ENCODE peak calls at places on chromosome 9, in six cellular contexts. H is OCI-LY7; J is LNCaP clone FGC; Z is anterior cingulate cortex; S is C1 segment of cervical spinal cord; F is stimulated activated CD4-positive, alpha-beta T cell treated with anti-CD3 and anti-CD28 coated beads, Interleukin-15, amount 100 ng/mL, for 1 hour. K is an unnamed sample.

GRCh38 chr9:137550958-137551655 is 572 bp upstream of the MRPL41 start:
- DNase-seq in Z (no peak), F (no peak), S (no peak), H (no peak), J (no peak), K (peak)

GRCh38 chr9:3963266-3964019 is 336.4 kb downstream of the GLIS3 start:
- DNase-seq in H (no peak), F (no peak), J (no peak), Z (no peak), S (no peak), K (no peak)

GRCh38 chr9:124831642-124832364 is 21.5 kb upstream of the WDR38 start:
- DNase-seq in H (no peak), F (no peak), S (no peak), J (no peak), Z (no peak), K (no peak)

GRCh38 chr9:134420281-134420835 is 94.1 kb downstream of the RXRA start:
- DNase-seq in Z (no peak), H (no peak), J (no peak), S (no peak), F (no peak), K (no peak)

GRCh38 chr9:12774861-12775367 is at the start of gene LURAP1L:
- DNase-seq in F (no peak), Z (peak), J (no peak), H (no peak), S (peak), K (no peak)

GRCh38 chr9:126418608-126419007 is 92.0 kb downstream of the MVB12B start:
- DNase-seq in S (no peak), H (no peak), J (no peak), F (no peak), Z (no peak), K (no peak)

GRCh38 chr9:12740845-12741244 is 34.0 kb upstream of the LURAP1L start:
- DNase-seq in S (no peak), Z (no peak), J (no peak), H (no peak), F (no peak), K (no peak)

GRCh38 chr9:14935099-14935710 is 25.0 kb upstream of the FREM1 start:
- DNase-seq in H (no peak), Z (no peak), S (no peak), J (no peak), F (no peak), K (no peak)

GRCh38 chr9:111349766-111350165 is 19.7 kb upstream of the OR2K2 start:
- DNase-seq in Z (no peak), H (no peak), F (no peak), J (peak), S (no peak), K (no peak)

GRCh38 chr9:124355032-124355940 is 60.0 kb downstream of the PSMB7 start:
- DNase-seq in S (no peak), F (no peak), J (no peak), Z (no peak), H (no peak), K (no peak)

GRCh38 chr9:68498816-68499215 is 41.9 kb downstream of the TMEM252 start:
- DNase-seq in S (no peak), F (no peak), J (no peak), H (no peak), Z (no peak), K (no peak)

GRCh38 chr9:94885854-94886447 is 159.5 kb downstream of the AOPEP start:
- DNase-seq in S (no peak), H (no peak), F (no peak), J (no peak), Z (no peak), K (no peak)

GRCh38 chr9:111067472-111067871 is 29.2 kb upstream of the LPAR1 start:
- DNase-seq in S (no peak), F (no peak), H (no peak), Z (no peak), J (no peak), K (no peak)

GRCh38 chr9:2093920-2094597 is 78.9 kb downstream of the SMARCA2 start:
- DNase-seq in Z (no peak), H (no peak), J (no peak), F (no peak), S (no peak), K (no peak)

GRCh38 chr9:116450378-116451139 is 236.5 kb upstream of the TRIM32 start:
- DNase-seq in F (no peak), H (no peak), S (no peak), J (no peak), Z (no peak), K (no peak)

GRCh38 chr9:5499157-5499556 is 11.2 kb upstream of the PDCD1LG2 start:
- DNase-seq in J (no peak), H (no peak), F (no peak), Z (no peak), S (no peak), K (no peak)

GRCh38 chr9:124212381-124213050 is 45.2 kb upstream of the NEK6 start:
- DNase-seq in F (no peak), S (no peak), Z (no peak), J (no peak), H (no peak), K (no peak)

K was measured in NAMALWA.